ENCODE peak calls at places on chromosomes 4 and X, in nine cellular contexts. One of them, this sample, is unnamed.

GRCh38 chrX:95071621-95072020 is 1397.6 kb downstream of the FAM133A start:
- DNase-seq in left colon: no peak
- DNase-seq in kidney epithelial cell: no peak
- DNase-seq in MM.1S: no peak
- DNase-seq in posterior cingulate gyrus: no peak
- DNase-seq in HFFc6: peak; percentile 55
- DNase-seq in NCI-H1105 treated with DMSO at 0.1 percent for 48 hours: no peak
- DNase-seq in thoracic aorta: no peak
- DNase-seq in NCI-H1436: no peak
- DNase-seq in this sample: no peak

GRCh38 chr4:36321176-36321575 is 39.8 kb downstream of the DTHD1 start:
- DNase-seq in NCI-H1105 treated with DMSO at 0.1 percent for 48 hours: no peak
- DNase-seq in NCI-H1436: no peak
- DNase-seq in left colon: no peak
- DNase-seq in kidney epithelial cell: no peak
- DNase-seq in HFFc6: no peak
- DNase-seq in thoracic aorta: no peak
- DNase-seq in posterior cingulate gyrus: no peak
- DNase-seq in MM.1S: no peak
- DNase-seq in this sample: no peak

GRCh38 chr4:101122019-101122418 is 225.3 kb downstream of the PPP3CA start:
- DNase-seq in posterior cingulate gyrus: no peak
- DNase-seq in NCI-H1105 treated with DMSO at 0.1 percent for 48 hours: no peak
- DNase-seq in MM.1S: no peak
- DNase-seq in thoracic aorta: no peak
- DNase-seq in NCI-H1436: no peak
- DNase-seq in HFFc6: no peak
- DNase-seq in kidney epithelial cell: no peak
- DNase-seq in left colon: no peak
- DNase-seq in this sample: no peak

GRCh38 chr4:10832989-10833635 is 148.5 kb upstream of the CLNK start:
- DNase-seq in MM.1S: no peak
- DNase-seq in left colon: no peak
- DNase-seq in posterior cingulate gyrus: no peak
- DNase-seq in NCI-H1105 treated with DMSO at 0.1 percent for 48 hours: peak; percentile 64
- DNase-seq in HFFc6: no peak
- DNase-seq in kidney epithelial cell: no peak
- DNase-seq in NCI-H1436: no peak
- DNase-seq in thoracic aorta: no peak
- DNase-seq in this sample: no peak

GRCh38 chr4:160175064-160175643 is 1072.3 kb downstream of the RAPGEF2 start:
- DNase-seq in MM.1S: no peak
- DNase-seq in thoracic aorta: no peak
- DNase-seq in left colon: peak; percentile 6
- DNase-seq in posterior cingulate gyrus: no peak
- DNase-seq in NCI-H1436: no peak
- DNase-seq in HFFc6: no peak
- DNase-seq in NCI-H1105 treated with DMSO at 0.1 percent for 48 hours: no peak
- DNase-seq in kidney epithelial cell: no peak
- DNase-seq in this sample: no peak

GRCh38 chrX:133658244-133658911 is 243.1 kb upstream of the GPC4 start:
- DNase-seq in NCI-H1105 treated with DMSO at 0.1 percent for 48 hours: no peak
- DNase-seq in kidney epithelial cell: no peak
- DNase-seq in posterior cingulate gyrus: no peak
- DNase-seq in NCI-H1436: no peak
- DNase-seq in MM.1S: no peak
- DNase-seq in left colon: no peak
- DNase-seq in thoracic aorta: no peak
- DNase-seq in HFFc6: no peak
- DNase-seq in this sample: no peak

GRCh38 chr4:75207902-75208301 is 275.0 kb downstream of the PARM1 start:
- DNase-seq in left colon: no peak
- DNase-seq in HFFc6: no peak
- DNase-seq in thoracic aorta: no peak
- DNase-seq in NCI-H1436: no peak
- DNase-seq in NCI-H1105 treated with DMSO at 0.1 percent for 48 hours: no peak
- DNase-seq in kidney epithelial cell: no peak
- DNase-seq in posterior cingulate gyrus: no peak
- DNase-seq in MM.1S: no peak
- DNase-seq in this sample: no peak

GRCh38 chr4:65018313-65018712 is 609.1 kb upstream of the TECRL start:
- DNase-seq in posterior cingulate gyrus: no peak
- DNase-seq in left colon: no peak
- DNase-seq in MM.1S: no peak
- DNase-seq in HFFc6: no peak
- DNase-seq in kidney epithelial cell: no peak
- DNase-seq in NCI-H1436: no peak
- DNase-seq in thoracic aorta: no peak
- DNase-seq in NCI-H1105 treated with DMSO at 0.1 percent for 48 hours: no peak
- DNase-seq in this sample: no peak

GRCh38 chr4:150152764-150153163 is 74.5 kb downstream of the DCLK2 start:
- DNase-seq in NCI-H1105 treated with DMSO at 0.1 percent for 48 hours: no peak
- DNase-seq in NCI-H1436: no peak
- DNase-seq in posterior cingulate gyrus: no peak
- DNase-seq in thoracic aorta: no peak
- DNase-seq in HFFc6: peak; percentile 31
- DNase-seq in kidney epithelial cell: no peak
- DNase-seq in left colon: no peak
- DNase-seq in MM.1S: no peak
- DNase-seq in this sample: no peak

GRCh38 chr4:185144601-185145240 is 1.7 kb downstream of the SLC25A4 start:
- DNase-seq in HFFc6: no peak
- DNase-seq in thoracic aorta: no peak
- DNase-seq in NCI-H1105 treated with DMSO at 0.1 percent for 48 hours: no peak
- DNase-seq in NCI-H1436: no peak
- DNase-seq in kidney epithelial cell: no peak
- DNase-seq in posterior cingulate gyrus: no peak
- DNase-seq in left colon: no peak
- DNase-seq in MM.1S: no peak
- DNase-seq in this sample: no peak

GRCh38 chr4:107133965-107134364 is 97.9 kb upstream of the DKK2 start:
- DNase-seq in thoracic aorta: no peak
- DNase-seq in posterior cingulate gyrus: no peak
- DNase-seq in MM.1S: no peak
- DNase-seq in kidney epithelial cell: no peak
- DNase-seq in NCI-H1436: no peak
- DNase-seq in NCI-H1105 treated with DMSO at 0.1 percent for 48 hours: no peak
- DNase-seq in left colon: no peak
- DNase-seq in HFFc6: peak; percentile 3
- DNase-seq in this sample: no peak

GRCh38 chr4:169682360-169683047 is 62.1 kb downstream of the CLCN3 start:
- DNase-seq in left colon: no peak
- DNase-seq in kidney epithelial cell: no peak
- DNase-seq in NCI-H1105 treated with DMSO at 0.1 percent for 48 hours: no peak
- DNase-seq in HFFc6: no peak
- DNase-seq in MM.1S: no peak
- DNase-seq in NCI-H1436: no peak
- DNase-seq in thoracic aorta: no peak
- DNase-seq in posterior cingulate gyrus: no peak
- DNase-seq in this sample: no peak

GRCh38 chrX:66015152-66015827 is 24.6 kb downstream of the VSIG4 start:
- DNase-seq in NCI-H1105 treated with DMSO at 0.1 percent for 48 hours: no peak
- DNase-seq in NCI-H1436: no peak
- DNase-seq in posterior cingulate gyrus: no peak
- DNase-seq in kidney epithelial cell: no peak
- DNase-seq in thoracic aorta: no peak
- DNase-seq in left colon: peak; percentile 16
- DNase-seq in HFFc6: no peak
- DNase-seq in MM.1S: peak; percentile 72
- DNase-seq in this sample: no peak

This sample was measured in RCC 7860.